ENCODE peak calls at places on chromosomes 3 and 15, in ten cellular contexts. P is iPS-NIHi11; C is activated CD4-positive, CD25-positive, alpha-beta regulatory T cell; B is NCI-H446; I is D341Med; M is activated T-helper 1 cell treated with Interleukin-2 at 50 U/mL for 16 hours; Q is iPS DF 19.7; O is hypothalamus; N is hippocampal formation; W is naive thymus-derived CD8-positive, alpha-beta T cell. D is an unnamed sample.

GRCh38 chr3:71380096-71380495 is 203.4 kb downstream of the FOXP1 start:
- DNase-seq in B (no peak), I (no peak), W (no peak), M (no peak), N (no peak), O (no peak), C (no peak), P (peak; percentile 27), Q (no peak), D (no peak)

GRCh38 chr3:7309707-7310106 is 448.8 kb downstream of the GRM7 start:
- DNase-seq in Q (no peak), N (peak; percentile 5), B (no peak), O (peak; percentile 9), I (no peak), C (no peak), W (no peak), M (no peak), P (no peak), D (no peak)

GRCh38 chr15:24961967-24962366 is 7.2 kb downstream of the SNRPN start:
- DNase-seq in W (no peak), P (no peak), O (no peak), M (no peak), C (no peak), N (no peak), Q (no peak), B (no peak), I (no peak), D (no peak)

GRCh38 chr15:26890988-26891387 is 24.1 kb downstream of the GABRA5 start:
- DNase-seq in I (no peak), W (no peak), P (no peak), N (no peak), C (no peak), Q (no peak), M (no peak), O (no peak), B (no peak), D (no peak)

GRCh38 chr3:127888564-127889107 is 26.4 kb upstream of the KBTBD12 start:
- DNase-seq in P (no peak), Q (no peak), M (no peak), O (peak; percentile 37), C (no peak), B (no peak), I (no peak), W (no peak), N (no peak), D (no peak)

GRCh38 chr3:129593230-129593594 is 13.3 kb downstream of the PLXND1 start:
- DNase-seq in P (no peak), B (no peak), M (no peak), I (no peak), N (no peak), C (no peak), Q (no peak), W (no peak), O (no peak), D (no peak)

GRCh38 chr3:44950273-44950672 is 25.7 kb downstream of the ZDHHC3 start:
- DNase-seq in N (no peak), M (no peak), O (no peak), B (no peak), Q (peak; percentile 15), P (peak; percentile 57), W (no peak), I (no peak), C (no peak), D (no peak)

GRCh38 chr3:45874677-45875346 is 11.5 kb upstream of the CCR9 start:
- DNase-seq in O (no peak), Q (no peak), I (no peak), M (no peak), P (no peak), B (no peak), W (no peak), C (no peak), N (no peak), D (no peak)

GRCh38 chr3:40079203-40079844 is 230.2 kb upstream of the EIF1B start:
- DNase-seq in Q (no peak), M (no peak), P (no peak), B (no peak), O (no peak), W (no peak), I (no peak), N (no peak), C (no peak), D (no peak)

GRCh38 chr15:52658955-52659354 is 20.2 kb downstream of the ATOSA start:
- DNase-seq in P (no peak), Q (no peak), M (no peak), W (no peak), I (no peak), B (no peak), O (no peak), N (no peak), C (no peak), D (no peak)

GRCh38 chr3:60917136-60917535 is 334.1 kb downstream of the FHIT start:
- DNase-seq in O (no peak), W (no peak), N (peak; percentile 0), B (peak; percentile 61), I (peak; percentile 40), C (no peak), Q (no peak), M (no peak), P (no peak), D (no peak)

GRCh38 chr3:126982125-126982521 is 792 bp upstream of the PLXNA1 start:
- DNase-seq in O (no peak), C (peak; percentile 52), N (peak; percentile 35), M (peak; percentile 42), B (no peak), Q (no peak), P (no peak), W (no peak), I (no peak), D (peak; percentile 85)

GRCh38 chr3:140848675-140849074 is 93.0 kb upstream of the SLC25A36 start:
- DNase-seq in W (no peak), C (no peak), P (no peak), Q (no peak), O (no peak), M (no peak), I (no peak), B (no peak), N (no peak), D (no peak)

GRCh38 chr3:127428344-127429001 is 140.6 kb upstream of the PRR20G start:
- DNase-seq in P (no peak), W (no peak), I (no peak), C (no peak), N (no peak), Q (no peak), M (no peak), B (peak; percentile 74), O (no peak), D (no peak)

GRCh38 chr3:51686512-51687215 is 15.6 kb downstream of the TEX264 start:
- DNase-seq in W (peak; percentile 92), P (no peak), I (no peak), B (no peak), N (no peak), Q (no peak), M (peak; percentile 78), O (no peak), C (peak; percentile 61), D (peak; percentile 74)

GRCh38 chr3:126807795-126808194 is 103.8 kb downstream of the CHCHD6 start:
- DNase-seq in W (no peak), I (no peak), C (no peak), O (no peak), N (no peak), P (no peak), B (no peak), Q (no peak), M (no peak), D (no peak)

GRCh38 chr15:68816795-68817303 is 3.8 kb downstream of the ANP32A start:
- DNase-seq in C (no peak), N (no peak), Q (no peak), W (no peak), M (no peak), P (no peak), O (no peak), B (no peak), I (no peak), D (peak; percentile 17)

GRCh38 chr3:53803124-53803815 is 42.9 kb downstream of the CHDH start:
- DNase-seq in B (no peak), Q (no peak), N (no peak), M (no peak), P (no peak), I (no peak), C (no peak), O (no peak), W (no peak), D (no peak)

GRCh38 chr3:72191211-72191960 is 406.4 kb upstream of the PROK2 start:
- DNase-seq in O (no peak), Q (no peak), B (no peak), I (no peak), C (no peak), W (no peak), M (no peak), N (no peak), P (no peak), D (no peak)

GRCh38 chr3:134680796-134681526 is 30.1 kb upstream of the KY start:
- DNase-seq in B (no peak), Q (no peak), O (no peak), M (no peak), W (no peak), I (no peak), N (no peak), P (no peak), C (no peak), D (no peak)

GRCh38 chr3:153210116-153210515 is 48.1 kb downstream of the RAP2B start:
- DNase-seq in C (no peak), N (no peak), M (no peak), Q (no peak), P (peak; percentile 18), O (no peak), W (peak; percentile 72), I (no peak), B (no peak), D (no peak)

GRCh38 chr15:52308446-52309153 is 13.0 kb upstream of the MYO5C start:
- DNase-seq in P (no peak), C (no peak), N (no peak), W (no peak), M (no peak), Q (no peak), I (no peak), B (no peak), O (no peak), D (no peak)

GRCh38 chr15:96345560-96346389 is 15.3 kb downstream of the NR2F2 start:
- DNase-seq in P (no peak), B (peak; percentile 65), Q (no peak), I (peak; percentile 73), O (peak; percentile 79), W (no peak), C (no peak), M (no peak), N (peak; percentile 69), D (no peak)

GRCh38 chr3:127585163-127585812 is 5.2 kb downstream of the TPRA1 start:
- DNase-seq in B (no peak), O (no peak), I (no peak), P (no peak), N (no peak), Q (no peak), W (no peak), C (no peak), M (no peak), D (no peak)

GRCh38 chr3:111765136-111765535 is 93.9 kb upstream of the PHLDB2 start:
- DNase-seq in W (no peak), C (no peak), I (no peak), P (no peak), M (no peak), N (no peak), B (no peak), Q (no peak), O (no peak), D (no peak)

GRCh38 chr3:112778298-112779008 is 68.2 kb downstream of the CD200R1L start:
- DNase-seq in I (no peak), W (no peak), N (no peak), O (no peak), M (no peak), B (no peak), Q (no peak), C (no peak), P (no peak), D (no peak)

GRCh38 chr3:194133661-194134230 is 2.2 kb upstream of the HES1 start:
- DNase-seq in N (peak; percentile 45), P (peak; percentile 38), O (no peak), B (no peak), C (no peak), I (no peak), W (no peak), M (no peak), Q (no peak), D (no peak)

GRCh38 chr15:22960126-22960525 is 20.0 kb downstream of the CYFIP1 start:
- DNase-seq in I (no peak), W (no peak), C (no peak), P (no peak), B (no peak), M (no peak), Q (no peak), N (no peak), O (no peak), D (no peak)

D was measured in naive B cell.